ENCODE peak calls at places on chromosomes 2 and 18, in six cellular contexts. J is Caco-2, W is right atrium auricular region, D is adrenal gland, F is body of pancreas, U is sigmoid colon. N is an unnamed sample. For H3K4me1, the result is how much of the 10 kb centered on the place peaks cover.

GRCh38 chr2:45168731-45169338 is 159.6 kb upstream of the SIX2 start:
- DNase-seq in J (no peak), W (no peak), D (no peak), F (peak), U (no peak), N (no peak)

GRCh38 chr2:37080231-37080630 is 3.9 kb downstream of the HEATR5B start:
- DNase-seq in J (no peak), W (no peak), D (no peak), F (no peak), U (no peak), N (no peak)

GRCh38 chr2:226185613-226186211 is 613.9 kb downstream of the IRS1 start:
- DNase-seq in J (no peak), W (no peak), D (no peak), F (no peak), U (no peak), N (no peak)

GRCh38 chr2:172200495-172201085 is 97.9 kb upstream of the DLX2 start:
- DNase-seq in J (no peak), W (no peak), D (peak), F (peak), U (no peak), N (no peak)

GRCh38 chr2:18626256-18626668 is 36.9 kb upstream of the NT5C1B start:
- DNase-seq in J (no peak), W (no peak), D (no peak), F (no peak), U (no peak), N (no peak)

GRCh38 chr2:63545023-63545422 is 43.3 kb downstream of the WDPCP start:
- DNase-seq in J (no peak), W (no peak), D (no peak), F (no peak), U (no peak), N (no peak)

GRCh38 chr18:11994346-11994707 is 13.0 kb downstream of the IMPA2 start:
- DNase-seq in J (peak), W (peak), D (no peak), F (peak), U (peak), N (no peak)

GRCh38 chr2:73494031-73494430 is 108.4 kb downstream of the ALMS1 start:
- DNase-seq in J (no peak), W (no peak), D (no peak), F (no peak), U (no peak), N (no peak)

GRCh38 chr2:241225545-241225944 is 37.1 kb downstream of the ANO7 start:
- DNase-seq in J (no peak), W (no peak), D (no peak), F (no peak), U (no peak), N (no peak)

GRCh38 chr2:163717993-163718680 is 17.7 kb downstream of the FIGN start:
- DNase-seq in J (no peak), W (no peak), D (no peak), F (no peak), U (no peak), N (no peak)

GRCh38 chr2:134668821-134669220 is 50.0 kb downstream of the TMEM163 start:
- DNase-seq in J (no peak), W (no peak), D (no peak), F (no peak), U (no peak), N (no peak)

GRCh38 chr18:61400714-61401113 is 67.5 kb downstream of the CDH20 start:
- DNase-seq in J (no peak), W (no peak), D (no peak), F (no peak), U (no peak), N (no peak)

GRCh38 chr2:69056071-69056470 is 43.1 kb downstream of the ANTXR1 start:
- DNase-seq in J (no peak), W (no peak), D (no peak), F (no peak), U (no peak), N (no peak)

GRCh38 chr2:3110555-3110954 is 267.1 kb downstream of the EIPR1 start:
- DNase-seq in J (no peak), W (no peak), D (no peak), F (no peak), U (no peak), N (no peak)

GRCh38 chr2:130807659-130808385 is 28.9 kb upstream of the ARHGEF4 start:
- DNase-seq in J (no peak), W (no peak), D (no peak), F (no peak), U (no peak), N (no peak)

GRCh38 chr2:231708773-231709635 is 679 bp downstream of the PTMA start:
- DNase-seq in J (no peak), W (no peak), D (peak), F (peak), U (no peak), N (no peak)

GRCh38 chr2:231709636-231709980 is 1.3 kb downstream of the PTMA start:
- DNase-seq in J (no peak), W (peak), D (peak), F (peak), U (peak), N (peak)

GRCh38 chr2:231711677-231712461 is 3.5 kb downstream of the PTMA start:
- DNase-seq in J (no peak), W (no peak), D (no peak), F (no peak), U (no peak), N (no peak)

GRCh38 chr2:231709981-231710750 is 1.8 kb downstream of the PTMA start:
- DNase-seq in J (peak), W (peak), D (peak), F (peak), U (peak), N (peak)

GRCh38 chr2:231710751-231711676 is 2.7 kb downstream of the PTMA start:
- DNase-seq in J (no peak), W (no peak), D (peak), F (peak), U (peak), N (peak)
- H3K4me1 ChIP-seq in J (under half), W (half or more), D (under half), F (under half), U (under half), N (under half)

DNA sequence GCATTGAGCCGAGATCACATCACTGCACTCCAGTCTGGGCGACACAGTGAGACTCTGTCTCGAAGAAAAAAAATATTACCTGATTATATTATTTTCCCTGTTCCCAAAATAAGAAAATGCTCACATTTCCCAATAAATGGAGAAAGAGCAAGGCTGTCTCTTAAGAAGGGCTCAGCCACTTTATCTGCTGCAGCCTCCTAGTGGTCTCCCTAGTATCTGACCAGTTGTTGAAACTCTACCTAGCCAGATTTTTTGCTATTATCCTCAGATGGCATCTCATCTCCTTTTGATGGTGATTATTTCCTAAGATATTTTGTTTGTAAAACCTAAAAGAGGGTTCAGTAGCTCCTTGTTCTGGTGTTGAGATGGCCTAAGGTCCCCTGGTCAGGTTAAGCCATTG is 114.3 kb downstream of the TPGS2 start:
- DNase-seq in J (no peak), W (no peak), D (no peak), F (no peak), U (no peak), N (no peak)
- TF ChIP-seq CTCF in J (no peak), W (no peak), D (no peak), F (no peak), U (no peak), N (no peak)

GRCh38 chr18:76457475-76457874 is 37.6 kb downstream of the ZNF516 start:
- DNase-seq in J (no peak), W (peak), D (no peak), F (no peak), U (peak), N (no peak)
- H3K4me1 ChIP-seq in J (under half), W (under half), D (half or more), F (under half), U (half or more), N (half or more)

DNA sequence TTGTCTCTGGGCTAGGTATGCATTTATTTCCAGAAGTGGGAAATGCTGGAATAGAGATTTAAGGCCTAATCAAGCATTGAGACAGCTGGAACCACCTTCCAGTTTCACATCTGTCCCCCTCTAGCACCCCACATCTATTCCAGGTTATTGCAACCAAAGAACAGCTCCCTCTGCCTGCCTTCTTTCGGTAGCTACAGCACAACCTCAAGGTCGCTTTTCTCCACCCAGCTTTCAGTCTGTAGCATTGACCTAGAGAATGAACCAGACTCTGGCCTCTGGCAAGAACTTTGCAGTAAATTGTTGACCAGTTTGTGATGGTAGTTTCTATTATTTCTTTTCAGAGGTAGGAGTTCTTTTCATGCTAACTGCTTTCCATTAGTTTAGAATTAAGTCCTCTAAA is 484.2 kb downstream of the DLGAP1 start:
- DNase-seq in J (no peak), W (no peak), D (peak), F (no peak), U (no peak), N (no peak)
- TF ChIP-seq CTCF in J (peak), W (no peak), D (peak), F (peak), U (no peak), N (no peak)

N was measured in gastrocnemius medialis.